ENCODE peak calls at places on chromosomes 1 and 21, in seven cellular contexts. One of them, this sample, is unnamed.

GRCh38 chr1:59218521-59219236 is 78.2 kb upstream of the FGGY start:
- DNase-seq in H1: no peak
- DNase-seq in HCT116: no peak
- DNase-seq in K562: no peak
- DNase-seq in SK-N-SH: no peak
- DNase-seq in HepG2: peak
- DNase-seq in GM12878: no peak
- DNase-seq in this sample: no peak

GRCh38 chr1:225228871-225229303 is 199.0 kb downstream of the LBR start:
- DNase-seq in H1: no peak
- DNase-seq in HCT116: no peak
- DNase-seq in K562: no peak
- DNase-seq in SK-N-SH: no peak
- DNase-seq in HepG2: peak
- DNase-seq in GM12878: no peak
- DNase-seq in this sample: no peak

GRCh38 chr21:38805282-38806152 is at the start of gene ETS2:
- DNase-seq in H1: peak
- DNase-seq in HCT116: peak
- DNase-seq in K562: peak
- DNase-seq in SK-N-SH: peak
- DNase-seq in HepG2: peak
- DNase-seq in GM12878: peak
- DNase-seq in this sample: peak

GRCh38 chr1:205247130-205247921 is 19.6 kb downstream of the TMCC2 start:
- DNase-seq in H1: no peak
- DNase-seq in HCT116: no peak
- DNase-seq in K562: no peak
- DNase-seq in SK-N-SH: no peak
- DNase-seq in HepG2: no peak
- DNase-seq in GM12878: no peak
- DNase-seq in this sample: no peak

GRCh38 chr1:183593356-183593755 is 3.1 kb upstream of the NCF2 start:
- DNase-seq in H1: no peak
- DNase-seq in HCT116: no peak
- DNase-seq in K562: no peak
- DNase-seq in SK-N-SH: no peak
- DNase-seq in HepG2: no peak
- DNase-seq in GM12878: peak
- DNase-seq in this sample: no peak

GRCh38 chr1:69569983-69570755 is 2.4 kb downstream of the LRRC7 start:
- DNase-seq in H1: peak
- DNase-seq in HCT116: no peak
- DNase-seq in K562: no peak
- DNase-seq in SK-N-SH: no peak
- DNase-seq in HepG2: no peak
- DNase-seq in GM12878: no peak
- DNase-seq in this sample: no peak

GRCh38 chr1:238606457-238606856 is 715.7 kb upstream of the ZP4 start:
- DNase-seq in H1: no peak
- DNase-seq in HCT116: no peak
- DNase-seq in K562: no peak
- DNase-seq in SK-N-SH: no peak
- DNase-seq in HepG2: no peak
- DNase-seq in GM12878: no peak
- DNase-seq in this sample: no peak

GRCh38 chr1:53370369-53370961 is 42.6 kb upstream of the LRP8 start:
- DNase-seq in H1: peak
- DNase-seq in HCT116: no peak
- DNase-seq in K562: no peak
- DNase-seq in SK-N-SH: no peak
- DNase-seq in HepG2: no peak
- DNase-seq in GM12878: no peak
- DNase-seq in this sample: no peak

GRCh38 chr1:154155282-154155681 is 409 bp upstream of the NUP210L start:
- DNase-seq in H1: no peak
- DNase-seq in HCT116: no peak
- DNase-seq in K562: no peak
- DNase-seq in SK-N-SH: no peak
- DNase-seq in HepG2: no peak
- DNase-seq in GM12878: no peak
- DNase-seq in this sample: no peak

GRCh38 chr1:34037856-34038255 is 127.2 kb downstream of the CSMD2 start:
- DNase-seq in H1: no peak
- DNase-seq in HCT116: no peak
- DNase-seq in K562: no peak
- DNase-seq in SK-N-SH: no peak
- DNase-seq in HepG2: no peak
- DNase-seq in GM12878: no peak
- DNase-seq in this sample: no peak

GRCh38 chr1:241640149-241640866 is at the start of the genes CHML and OPN3:
- DNase-seq in H1: peak
- DNase-seq in HCT116: peak
- DNase-seq in K562: peak
- DNase-seq in SK-N-SH: peak
- DNase-seq in HepG2: peak
- DNase-seq in GM12878: no peak
- DNase-seq in this sample: peak

GRCh38 chr1:89602871-89603404 is 30.0 kb upstream of the LRRC8C start:
- DNase-seq in H1: no peak
- DNase-seq in HCT116: no peak
- DNase-seq in K562: no peak
- DNase-seq in SK-N-SH: no peak
- DNase-seq in HepG2: no peak
- DNase-seq in GM12878: no peak
- DNase-seq in this sample: no peak

GRCh38 chr1:154714638-154715037 is 106.7 kb upstream of the ADAR start:
- DNase-seq in H1: no peak
- DNase-seq in HCT116: no peak
- DNase-seq in K562: no peak
- DNase-seq in SK-N-SH: no peak
- DNase-seq in HepG2: peak
- DNase-seq in GM12878: no peak
- DNase-seq in this sample: peak

GRCh38 chr1:15966081-15966955 is 9.6 kb downstream of the ZBTB17 start:
- DNase-seq in H1: no peak
- DNase-seq in HCT116: no peak
- DNase-seq in K562: no peak
- DNase-seq in SK-N-SH: no peak
- DNase-seq in HepG2: peak
- DNase-seq in GM12878: peak
- DNase-seq in this sample: no peak

GRCh38 chr1:229340496-229340895 is 2.4 kb downstream of the CCSAP start:
- DNase-seq in H1: no peak
- DNase-seq in HCT116: no peak
- DNase-seq in K562: no peak
- DNase-seq in SK-N-SH: no peak
- DNase-seq in HepG2: no peak
- DNase-seq in GM12878: no peak
- DNase-seq in this sample: no peak

GRCh38 chr1:232012773-232013386 is 386.3 kb downstream of the DISC1 start:
- DNase-seq in H1: no peak
- DNase-seq in HCT116: no peak
- DNase-seq in K562: no peak
- DNase-seq in SK-N-SH: no peak
- DNase-seq in HepG2: no peak
- DNase-seq in GM12878: no peak
- DNase-seq in this sample: no peak

GRCh38 chr1:8880068-8880676 is 1.7 kb upstream of the ENO1 start:
- DNase-seq in H1: no peak
- DNase-seq in HCT116: no peak
- DNase-seq in K562: peak
- DNase-seq in SK-N-SH: no peak
- DNase-seq in HepG2: peak
- DNase-seq in GM12878: no peak
- DNase-seq in this sample: peak

GRCh38 chr1:230753191-230753585 is 6.0 kb downstream of the CAPN9 start:
- DNase-seq in H1: no peak
- DNase-seq in HCT116: no peak
- DNase-seq in K562: no peak
- DNase-seq in SK-N-SH: no peak
- DNase-seq in HepG2: no peak
- DNase-seq in GM12878: no peak
- DNase-seq in this sample: no peak

GRCh38 chr1:153771841-153772593 is 3.2 kb upstream of the SLC27A3 start:
- DNase-seq in H1: peak
- DNase-seq in HCT116: no peak
- DNase-seq in K562: peak
- DNase-seq in SK-N-SH: peak
- DNase-seq in HepG2: no peak
- DNase-seq in GM12878: no peak
- DNase-seq in this sample: no peak

GRCh38 chr1:178530520-178530919 is 17.6 kb downstream of the TEX35 start:
- DNase-seq in H1: no peak
- DNase-seq in HCT116: no peak
- DNase-seq in K562: no peak
- DNase-seq in SK-N-SH: no peak
- DNase-seq in HepG2: no peak
- DNase-seq in GM12878: no peak
- DNase-seq in this sample: peak

GRCh38 chr1:178528963-178529355 is 16.1 kb downstream of the TEX35 start:
- DNase-seq in H1: no peak
- DNase-seq in HCT116: no peak
- DNase-seq in K562: no peak
- DNase-seq in SK-N-SH: no peak
- DNase-seq in HepG2: no peak
- DNase-seq in GM12878: no peak
- DNase-seq in this sample: no peak

GRCh38 chr1:178530037-178530402 is 17.1 kb downstream of the TEX35 start:
- DNase-seq in H1: no peak
- DNase-seq in HCT116: peak
- DNase-seq in K562: no peak
- DNase-seq in SK-N-SH: peak
- DNase-seq in HepG2: peak
- DNase-seq in GM12878: no peak
- DNase-seq in this sample: peak

GRCh38 chr1:178528219-178528962 is 15.5 kb downstream of the TEX35 start:
- DNase-seq in H1: no peak
- DNase-seq in HCT116: no peak
- DNase-seq in K562: no peak
- DNase-seq in SK-N-SH: peak
- DNase-seq in HepG2: no peak
- DNase-seq in GM12878: no peak
- DNase-seq in this sample: no peak

DNA sequence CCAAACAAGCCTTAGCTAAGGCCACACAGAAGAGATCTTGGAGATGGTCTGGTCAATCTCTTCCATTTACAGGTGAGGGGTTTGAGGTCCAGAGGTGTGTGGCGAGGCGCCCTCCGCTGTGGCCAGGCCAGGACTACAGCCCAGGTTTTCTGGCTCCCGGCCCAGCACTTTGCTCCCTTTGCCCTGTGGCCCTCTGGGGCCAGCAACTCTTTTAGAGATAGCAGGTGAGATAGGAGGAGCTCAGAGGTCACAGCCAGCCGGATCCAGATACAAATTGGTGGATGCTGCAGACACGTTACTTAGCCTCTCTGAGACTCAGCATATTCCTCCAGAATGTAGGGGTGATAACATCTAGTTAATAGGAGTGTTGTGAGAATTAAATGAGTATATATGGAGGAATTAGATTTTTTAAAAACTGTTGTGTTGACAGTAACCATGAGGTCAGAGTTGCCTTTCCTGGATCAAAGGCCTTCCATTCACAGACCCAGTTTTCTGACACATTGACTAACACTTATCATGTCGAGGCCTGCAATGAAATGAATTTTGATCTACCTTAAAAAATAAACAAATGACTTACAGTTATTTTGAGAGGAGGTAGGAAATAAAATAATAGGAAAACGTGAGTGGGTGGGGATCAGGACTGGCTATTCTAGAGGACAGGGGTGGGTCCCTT is 16.6 kb downstream of the TEX35 start:
- DNase-seq in H1: no peak
- DNase-seq in HCT116: no peak
- DNase-seq in K562: no peak
- DNase-seq in SK-N-SH: no peak
- DNase-seq in HepG2: peak
- DNase-seq in GM12878: no peak
- DNase-seq in this sample: no peak
- TF ChIP-seq JUND in H1: no peak
- TF ChIP-seq JUND in HCT116: no peak
- TF ChIP-seq JUND in K562: no peak
- TF ChIP-seq JUND in SK-N-SH: no peak
- TF ChIP-seq JUND in HepG2: no peak
- TF ChIP-seq JUND in GM12878: no peak
- TF ChIP-seq JUND in this sample: no peak

GRCh38 chr1:197444754-197445153 is 176.7 kb downstream of the CRB1 start:
- DNase-seq in H1: no peak
- DNase-seq in HCT116: no peak
- DNase-seq in K562: no peak
- DNase-seq in SK-N-SH: no peak
- DNase-seq in HepG2: no peak
- DNase-seq in GM12878: no peak
- DNase-seq in this sample: no peak
- TF ChIP-seq JUND in H1: no peak
- TF ChIP-seq JUND in HCT116: no peak
- TF ChIP-seq JUND in K562: no peak
- TF ChIP-seq JUND in SK-N-SH: no peak
- TF ChIP-seq JUND in HepG2: no peak
- TF ChIP-seq JUND in GM12878: no peak
- TF ChIP-seq JUND in this sample: no peak

DNA sequence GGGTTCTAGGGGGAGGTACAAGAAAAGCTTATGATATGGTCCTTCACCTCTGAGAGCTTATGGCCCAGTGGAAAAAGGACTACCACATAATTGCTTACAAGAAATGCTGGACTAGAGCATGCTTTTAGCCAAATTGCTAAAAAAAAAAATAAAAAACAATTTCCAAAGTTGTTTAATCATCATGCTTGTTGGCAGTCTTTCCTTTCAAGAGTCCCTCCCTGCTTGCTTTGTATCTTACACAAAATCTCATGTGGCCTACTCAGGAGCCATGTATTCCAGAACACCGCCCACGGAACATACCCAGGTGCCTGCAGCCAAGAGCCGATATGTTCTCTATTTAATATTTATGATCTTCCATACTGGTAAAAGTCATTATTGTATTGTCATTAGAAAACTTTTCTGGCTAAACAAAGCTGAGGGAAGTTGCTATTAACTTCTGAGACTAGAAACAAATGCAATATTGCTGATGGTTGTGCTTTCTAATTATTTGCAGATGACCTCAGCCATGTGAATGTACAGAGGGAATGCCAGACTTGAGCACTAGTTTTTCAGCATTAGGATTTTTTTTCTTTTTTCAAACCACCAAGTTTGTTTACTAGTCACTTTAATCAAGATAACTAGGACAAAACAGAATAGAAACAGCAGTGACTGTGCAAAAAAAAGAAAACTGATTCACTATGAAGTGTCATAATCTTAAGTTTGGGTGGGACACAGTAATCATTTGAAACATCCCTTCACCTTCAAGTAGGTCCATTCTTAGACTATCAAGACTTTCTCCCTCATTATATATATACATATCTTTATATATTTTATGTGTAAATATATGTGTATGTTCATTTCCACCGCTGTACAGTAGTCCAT is 129.3 kb upstream of the GORAB start:
- DNase-seq in H1: no peak
- DNase-seq in HCT116: no peak
- DNase-seq in K562: no peak
- DNase-seq in SK-N-SH: no peak
- DNase-seq in HepG2: no peak
- DNase-seq in GM12878: no peak
- DNase-seq in this sample: no peak
- TF ChIP-seq JUND in H1: no peak
- TF ChIP-seq JUND in HCT116: no peak
- TF ChIP-seq JUND in K562: no peak
- TF ChIP-seq JUND in SK-N-SH: no peak
- TF ChIP-seq JUND in HepG2: no peak
- TF ChIP-seq JUND in GM12878: no peak
- TF ChIP-seq JUND in this sample: no peak

GRCh38 chr1:94143173-94143808 is 22.3 kb upstream of the ABCA4 start:
- DNase-seq in H1: no peak
- DNase-seq in HCT116: no peak
- DNase-seq in K562: no peak
- DNase-seq in SK-N-SH: no peak
- DNase-seq in HepG2: no peak
- DNase-seq in GM12878: no peak
- DNase-seq in this sample: no peak
- TF ChIP-seq JUND in H1: no peak
- TF ChIP-seq JUND in HCT116: no peak
- TF ChIP-seq JUND in K562: no peak
- TF ChIP-seq JUND in SK-N-SH: no peak
- TF ChIP-seq JUND in HepG2: no peak
- TF ChIP-seq JUND in GM12878: no peak
- TF ChIP-seq JUND in this sample: no peak